ENCODE peak calls at places on chromosomes 12 and 14, in five cellular contexts. X is A549, Z is pancreas, I is spleen, C is right cardiac atrium. K is an unnamed sample.

GRCh38 chr12:67520611-67521010 is 127.9 kb upstream of the DYRK2 start:
- DNase-seq in X (no peak), Z (no peak), I (no peak), C (no peak), K (no peak)

GRCh38 chr12:93153321-93153720 is 224.2 kb upstream of the EEA1 start:
- DNase-seq in X (no peak), Z (no peak), I (no peak), C (no peak), K (no peak)

GRCh38 chr12:131736807-131737484 is 26.1 kb downstream of the SFSWAP start:
- DNase-seq in X (peak; percentile 81), Z (no peak), I (no peak), C (no peak), K (no peak)

GRCh38 chr12:7966558-7966957 is 30.6 kb upstream of the SLC2A3 start:
- DNase-seq in X (no peak), Z (no peak), I (peak; percentile 44), C (no peak), K (no peak)

GRCh38 chr12:6608592-6609311 is 1.6 kb upstream of the CHD4 start:
- DNase-seq in X (peak; percentile 36), Z (peak; percentile 80), I (peak; percentile 83), C (no peak), K (peak; percentile 35)

GRCh38 chr12:22042981-22043669 is 2.9 kb upstream of the CMAS start:
- DNase-seq in X (no peak), Z (no peak), I (no peak), C (no peak), K (no peak)

GRCh38 chr12:6092784-6093722 is 31.4 kb downstream of the VWF start:
- DNase-seq in X (peak; percentile 85), Z (no peak), I (peak; percentile 62), C (no peak), K (no peak)

GRCh38 chr14:71248204-71248603 is 340.9 kb downstream of the PCNX1 start:
- DNase-seq in X (no peak), Z (no peak), I (no peak), C (no peak), K (no peak)

GRCh38 chr14:33589334-33589733 is 361.5 kb downstream of the EGLN3 start:
- DNase-seq in X (no peak), Z (peak; percentile 25), I (no peak), C (no peak), K (peak; percentile 36)

GRCh38 chr12:114403044-114403689 is 2.8 kb downstream of the TBX5 start:
- DNase-seq in X (no peak), Z (no peak), I (no peak), C (peak; percentile 77), K (no peak)

GRCh38 chr12:34342048-34342447 is 319.8 kb downstream of the ALG10 start:
- DNase-seq in X (no peak), Z (no peak), I (no peak), C (no peak), K (no peak)
- H3K9me3 ChIP-seq in X (no peaks in the 10 kb centered on the region), Z (no peaks in the 10 kb centered on the region), I (peaks cover 71% of the 10 kb centered on the region), C (no peaks in the 10 kb centered on the region), K (no peaks in the 10 kb centered on the region)

GRCh38 chr12:119744900-119745606 is 77.1 kb downstream of the PRKAB1 start:
- DNase-seq in X (no peak), Z (no peak), I (no peak), C (no peak), K (no peak)
- H3K9me3 ChIP-seq in X (peaks cover 14% of the 10 kb centered on the region), Z (peaks cover 3% of the 10 kb centered on the region), I (peaks cover 31% of the 10 kb centered on the region), C (no peaks in the 10 kb centered on the region), K (no peaks in the 10 kb centered on the region)

GRCh38 chr14:82238649-82239048 is 705.0 kb upstream of the SEL1L start:
- DNase-seq in X (no peak), Z (no peak), I (no peak), C (no peak), K (no peak)
- H3K9me3 ChIP-seq in X (no peaks in the 10 kb centered on the region), Z (no peaks in the 10 kb centered on the region), I (no peaks in the 10 kb centered on the region), C (no peaks in the 10 kb centered on the region), K (no peaks in the 10 kb centered on the region)

DNA sequence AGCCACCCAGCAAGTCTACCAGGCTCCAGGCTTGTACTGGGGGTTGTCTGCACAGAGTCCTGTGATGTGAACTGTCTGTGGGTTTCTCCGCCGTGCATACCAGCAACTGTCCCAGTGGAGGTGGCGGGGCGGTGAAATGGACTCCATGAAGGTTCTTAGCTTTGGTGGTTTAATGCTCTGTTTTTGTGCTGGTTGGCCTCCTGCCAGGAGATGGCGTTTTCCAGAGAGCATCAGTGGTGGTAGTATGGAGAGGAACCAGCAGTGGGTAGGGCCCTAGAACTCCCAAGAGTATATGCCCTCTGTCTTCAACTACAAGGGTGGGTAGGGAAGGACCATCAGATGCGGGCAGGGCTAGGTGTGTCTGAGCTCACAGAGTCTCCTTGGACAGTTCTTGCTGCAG is 303.8 kb downstream of the TMEM121 start:
- DNase-seq in X (no peak), Z (no peak), I (no peak), C (no peak), K (no peak)
- H3K9me3 ChIP-seq in X (peaks cover 3% of the 10 kb centered on the region), Z (no peaks in the 10 kb centered on the region), I (no peaks in the 10 kb centered on the region), C (no peaks in the 10 kb centered on the region), K (peaks cover 5% of the 10 kb centered on the region)

GRCh38 chr12:127552838-127553237 is 714.1 kb upstream of the TMEM132C start:
- DNase-seq in X (no peak), Z (no peak), I (no peak), C (no peak), K (no peak)

GRCh38 chr12:127548123-127548553 is 718.8 kb upstream of the TMEM132C start:
- DNase-seq in X (no peak), Z (no peak), I (no peak), C (no peak), K (no peak)

GRCh38 chr12:127546721-127547505 is 720.1 kb upstream of the TMEM132C start:
- DNase-seq in X (no peak), Z (no peak), I (no peak), C (no peak), K (no peak)

GRCh38 chr12:127555071-127555470 is 711.9 kb upstream of the TMEM132C start:
- DNase-seq in X (no peak), Z (no peak), I (no peak), C (no peak), K (no peak)

DNA sequence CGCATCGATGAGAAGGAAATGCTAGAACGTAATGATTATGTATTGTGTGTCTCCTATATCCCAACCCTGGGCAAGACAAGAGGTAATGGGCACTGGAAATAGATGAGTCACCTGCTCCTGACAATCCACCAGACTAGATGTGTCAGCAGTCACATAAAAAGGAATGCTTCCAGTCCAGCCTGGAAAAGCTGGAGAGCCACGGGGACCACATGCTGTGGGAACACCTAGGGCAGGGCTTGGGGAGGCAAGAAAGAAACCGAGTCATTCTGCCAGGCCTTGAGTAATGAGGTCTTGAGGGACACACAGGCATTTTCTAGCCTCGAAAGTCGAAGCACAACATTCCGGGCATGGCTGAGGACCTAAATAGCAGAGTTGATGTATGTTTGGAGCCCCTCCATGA is 716.7 kb upstream of the TMEM132C start:
- DNase-seq in X (no peak), Z (no peak), I (no peak), C (no peak), K (no peak)
- H3K9me3 ChIP-seq in X (peaks cover 2% of the 10 kb centered on the region), Z (no peaks in the 10 kb centered on the region), I (no peaks in the 10 kb centered on the region), C (no peaks in the 10 kb centered on the region), K (no peaks in the 10 kb centered on the region)

GRCh38 chr14:105837349-105838063 is 311.1 kb downstream of the TMEM121 start:
- DNase-seq in X (no peak), Z (no peak), I (no peak), C (no peak), K (no peak)
- H3K9me3 ChIP-seq in X (no peaks in the 10 kb centered on the region), Z (no peaks in the 10 kb centered on the region), I (no peaks in the 10 kb centered on the region), C (no peaks in the 10 kb centered on the region), K (no peaks in the 10 kb centered on the region)

GRCh38 chr12:128682542-128683315 is 141.0 kb downstream of the SLC15A4 start:
- DNase-seq in X (no peak), Z (no peak), I (no peak), C (no peak), K (no peak)
- H3K9me3 ChIP-seq in X (no peaks in the 10 kb centered on the region), Z (no peaks in the 10 kb centered on the region), I (no peaks in the 10 kb centered on the region), C (no peaks in the 10 kb centered on the region), K (no peaks in the 10 kb centered on the region)

DNA sequence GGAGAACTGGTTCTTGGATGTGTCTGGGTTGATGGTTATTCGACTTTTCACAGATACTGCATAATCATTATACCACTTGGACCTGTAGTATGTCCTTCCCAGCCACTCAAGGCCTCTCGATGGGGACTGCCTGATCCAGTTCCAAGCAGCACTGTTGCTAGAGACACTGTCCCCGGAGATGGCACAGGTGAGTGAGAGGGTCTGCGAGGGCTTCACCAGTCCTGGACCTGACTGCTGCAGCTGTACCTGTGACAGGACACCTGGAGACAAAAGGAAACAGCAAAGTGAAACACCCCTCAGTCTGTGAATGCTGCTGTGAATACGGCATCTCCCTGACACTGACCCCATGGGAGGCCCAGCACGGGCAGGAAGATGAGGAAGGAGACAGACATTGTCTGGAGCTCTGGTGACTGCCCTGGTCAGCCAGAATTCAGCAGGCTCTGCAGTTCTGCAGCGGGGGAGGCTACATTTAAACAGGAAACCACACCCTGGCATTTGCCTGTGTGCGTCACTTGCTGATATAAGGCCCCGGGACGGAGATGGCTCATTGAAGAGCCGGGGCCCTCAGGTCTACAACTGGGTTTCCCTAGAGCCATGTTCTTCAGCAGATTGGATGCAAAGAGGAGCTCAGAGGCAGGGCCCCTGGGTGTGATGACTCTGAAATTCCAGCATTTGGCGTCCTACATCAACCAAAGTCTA is 413.6 kb downstream of the TMEM121 start:
- DNase-seq in X (no peak), Z (no peak), I (peak; percentile 51), C (no peak), K (no peak)
- H3K9me3 ChIP-seq in X (peaks cover 20% of the 10 kb centered on the region), Z (no peaks in the 10 kb centered on the region), I (peaks cover 22% of the 10 kb centered on the region), C (peaks cover 6% of the 10 kb centered on the region), K (no peaks in the 10 kb centered on the region)

GRCh38 chr12:133234971-133235370 is 706 bp downstream of the ANHX start:
- DNase-seq in X (no peak), Z (no peak), I (no peak), C (no peak), K (no peak)

GRCh38 chr12:133236144-133236543 is 467 bp upstream of the ANHX start:
- DNase-seq in X (no peak), Z (no peak), I (no peak), C (no peak), K (no peak)

GRCh38 chr12:133233006-133233405 is 2.7 kb downstream of the ANHX start:
- DNase-seq in X (no peak), Z (no peak), I (no peak), C (no peak), K (no peak)

GRCh38 chr12:133235401-133236112 is at the start of gene ANHX:
- DNase-seq in X (no peak), Z (no peak), I (no peak), C (no peak), K (no peak)

DNA sequence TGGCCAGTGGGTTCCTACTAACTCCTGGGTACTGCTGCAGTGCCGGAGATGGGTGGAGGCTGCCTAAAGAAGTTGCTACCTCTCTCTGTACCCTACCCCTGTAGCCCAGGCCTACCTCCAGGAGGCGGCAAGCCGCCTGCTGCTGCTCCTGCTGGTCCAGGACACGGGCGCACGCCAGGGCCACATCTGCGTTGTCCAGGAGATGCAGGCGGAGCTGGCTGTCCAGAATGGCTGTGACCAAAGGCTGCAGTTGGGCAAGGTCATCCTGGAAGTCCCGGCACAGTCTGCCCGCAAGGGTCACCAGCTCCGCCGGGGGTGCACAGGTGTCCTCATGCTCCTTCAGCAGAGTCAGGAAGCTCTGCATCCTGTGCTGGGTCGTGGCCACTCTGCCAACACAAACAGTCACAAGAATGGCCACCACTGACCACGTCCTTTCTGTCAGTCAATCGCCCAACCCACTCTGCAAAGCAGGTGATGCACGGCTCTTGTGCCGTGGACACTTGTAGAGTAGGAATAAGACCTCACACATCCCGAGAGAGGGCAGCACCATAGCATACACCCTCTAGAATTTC is 1.6 kb downstream of the ANHX start:
- DNase-seq in X (no peak), Z (no peak), I (no peak), C (no peak), K (no peak)
- H3K9me3 ChIP-seq in X (peaks cover 63% of the 10 kb centered on the region), Z (no peaks in the 10 kb centered on the region), I (peaks cover 20% of the 10 kb centered on the region), C (no peaks in the 10 kb centered on the region), K (no peaks in the 10 kb centered on the region)

K was measured in ovary.